ENCODE peak calls at places on chromosomes 3 and 15, in ten cellular contexts. T, A, L, G, V, H, Z, M, O and W are unnamed samples.

GRCh38 chr3:98884675-98885371 is 16.7 kb downstream of the DCBLD2 start:
- DNase-seq in H (peak), T (no peak), V (no peak), G (no peak), O (no peak), M (no peak), Z (no peak), A (no peak), L (no peak), W (peak)

GRCh38 chr3:110530902-110531301 is 540.7 kb upstream of the NECTIN3 start:
- DNase-seq in T (no peak), A (no peak), H (no peak), G (no peak), L (no peak), M (no peak), O (no peak), Z (no peak), V (no peak), W (no peak)

GRCh38 chr15:55916666-55917409 is 76.6 kb downstream of the NEDD4 start:
- DNase-seq in O (no peak), Z (no peak), V (no peak), L (no peak), M (no peak), T (peak), A (no peak), G (no peak), H (peak), W (peak)

GRCh38 chr3:126102011-126102410 is 18.1 kb upstream of the SLC41A3 start:
- DNase-seq in L (no peak), H (no peak), V (peak), G (no peak), Z (no peak), O (no peak), T (no peak), A (no peak), M (no peak), W (no peak)

GRCh38 chr15:57312323-57313133 is 63.8 kb upstream of the CGNL1 start:
- DNase-seq in O (peak), V (no peak), L (no peak), Z (peak), G (no peak), A (peak), M (no peak), H (no peak), T (no peak), W (no peak)

GRCh38 chr15:48374472-48374871 is 43.2 kb downstream of the DUT start:
- DNase-seq in G (no peak), A (no peak), Z (no peak), T (no peak), H (peak), V (no peak), L (no peak), M (no peak), O (no peak), W (no peak)

GRCh38 chr3:51983578-51984268 is 388 bp downstream of the ACY1 start:
- DNase-seq in G (no peak), Z (no peak), L (no peak), V (no peak), M (no peak), T (no peak), A (no peak), H (no peak), O (no peak), W (no peak)

GRCh38 chr3:119628816-119629445 is 31.2 kb downstream of the PLA1A start:
- DNase-seq in A (no peak), G (no peak), Z (no peak), H (peak), V (no peak), O (no peak), M (no peak), L (no peak), T (no peak), W (peak)

GRCh38 chr3:156378871-156379270 is 176.0 kb downstream of the SSR3 start:
- DNase-seq in G (no peak), O (no peak), M (no peak), A (no peak), T (peak), H (no peak), V (no peak), L (peak), Z (no peak), W (no peak)

GRCh38 chr15:52292780-52293392 is 2.7 kb downstream of the MYO5C start:
- DNase-seq in G (no peak), A (no peak), T (no peak), V (no peak), H (no peak), L (no peak), O (peak), M (no peak), Z (no peak), W (no peak)

GRCh38 chr3:192482391-192482790 is 244.9 kb downstream of the FGF12 start:
- DNase-seq in T (no peak), A (no peak), L (no peak), Z (no peak), O (no peak), G (no peak), M (no peak), V (no peak), H (peak), W (peak)

GRCh38 chr15:55834331-55834730 is 91.4 kb upstream of the PRTG start:
- DNase-seq in L (no peak), Z (no peak), A (no peak), V (no peak), T (no peak), G (no peak), O (no peak), H (peak), M (no peak), W (no peak)

GRCh38 chr3:32428092-32429068 is 36.7 kb downstream of the CMTM7 start:
- DNase-seq in T (no peak), V (no peak), H (no peak), M (no peak), L (no peak), Z (no peak), O (no peak), A (no peak), G (no peak), W (no peak)

DNA sequence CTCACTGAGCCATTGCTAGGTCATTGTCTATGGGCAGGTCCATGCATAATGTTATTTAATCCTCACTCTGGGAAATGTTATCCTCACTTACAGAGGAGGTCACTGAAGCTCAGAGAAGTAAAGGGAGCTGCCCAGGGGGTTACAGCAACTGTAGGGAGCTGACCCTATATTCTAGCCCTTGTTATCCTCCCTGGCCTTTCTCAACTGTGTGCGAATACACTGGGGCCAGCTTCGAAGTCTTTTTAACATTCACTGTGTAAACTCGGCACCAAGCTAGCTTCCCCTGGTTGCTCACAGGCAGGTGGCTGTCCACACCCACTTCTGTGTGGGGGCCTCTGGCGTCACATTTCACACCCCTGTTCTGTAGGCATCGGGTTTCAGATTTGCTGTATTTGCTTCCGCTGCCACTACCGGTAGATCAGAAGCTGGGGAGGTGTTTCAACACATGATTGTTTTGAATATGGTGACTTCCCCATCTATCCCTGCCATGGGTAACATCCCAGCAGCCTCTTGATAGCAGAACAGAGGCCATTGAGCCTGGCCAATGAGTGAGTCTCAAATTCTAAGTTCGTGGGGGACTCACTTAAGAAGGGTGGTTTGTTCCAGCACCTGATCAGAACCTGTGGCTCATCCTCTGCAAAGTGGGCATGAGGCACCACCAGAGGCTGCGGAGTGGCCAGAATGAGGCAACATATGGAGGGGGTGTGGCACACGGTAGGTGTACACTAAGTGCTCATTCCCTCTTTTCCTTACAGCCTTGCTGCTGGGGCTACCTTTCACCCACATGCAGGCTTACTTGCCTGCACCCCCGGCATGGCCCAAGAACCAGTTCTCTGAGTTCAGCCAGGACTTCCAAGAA is 61.6 kb downstream of the IQSEC1 start:
- DNase-seq in H (no peak), M (peak), G (peak), V (no peak), A (peak), T (peak), Z (peak), L (no peak), O (peak), W (no peak)
- H3K4me3 ChIP-seq in H (no peak), M (no peak), G (no peak), V (no peak), A (no peak), T (no peak), Z (no peak), L (no peak), O (no peak), W (no peak)

GRCh38 chr3:55147856-55148720 is 220.2 kb upstream of the LRTM1 start:
- DNase-seq in A (no peak), T (no peak), L (no peak), Z (no peak), M (no peak), G (no peak), V (no peak), O (no peak), H (peak), W (no peak)
- H3K4me3 ChIP-seq in A (no peak), T (no peak), L (no peak), Z (no peak), M (no peak), G (no peak), V (peak), O (no peak), H (peak), W (no peak)

GRCh38 chr15:31353931-31354330 is 27.3 kb downstream of the KLF13 start:
- DNase-seq in H (peak), V (no peak), L (no peak), O (peak), G (no peak), A (peak), M (peak), Z (no peak), T (no peak), W (no peak)
- H3K4me3 ChIP-seq in H (no peak), V (peak), L (no peak), O (no peak), G (peak), A (no peak), M (peak), Z (peak), T (no peak), W (no peak)

GRCh38 chr3:142723665-142723967 is 218 bp upstream of the TRPC1 start:
- DNase-seq in L (no peak), T (no peak), V (no peak), O (no peak), H (no peak), Z (no peak), A (no peak), M (no peak), G (no peak), W (no peak)

GRCh38 chr3:142725352-142725739 is 1.5 kb downstream of the TRPC1 start:
- DNase-seq in A (no peak), T (no peak), V (no peak), L (no peak), O (no peak), G (no peak), M (no peak), H (no peak), Z (no peak), W (no peak)

GRCh38 chr3:142724682-142725351 is 983 bp downstream of the TRPC1 start:
- DNase-seq in Z (no peak), O (peak), V (peak), L (peak), M (peak), G (no peak), H (peak), T (peak), A (no peak), W (peak)

GRCh38 chr3:142723968-142724681 is at the start of gene TRPC1:
- DNase-seq in T (peak), V (peak), O (peak), G (peak), L (peak), Z (peak), M (peak), A (peak), H (peak), W (peak)

DNA sequence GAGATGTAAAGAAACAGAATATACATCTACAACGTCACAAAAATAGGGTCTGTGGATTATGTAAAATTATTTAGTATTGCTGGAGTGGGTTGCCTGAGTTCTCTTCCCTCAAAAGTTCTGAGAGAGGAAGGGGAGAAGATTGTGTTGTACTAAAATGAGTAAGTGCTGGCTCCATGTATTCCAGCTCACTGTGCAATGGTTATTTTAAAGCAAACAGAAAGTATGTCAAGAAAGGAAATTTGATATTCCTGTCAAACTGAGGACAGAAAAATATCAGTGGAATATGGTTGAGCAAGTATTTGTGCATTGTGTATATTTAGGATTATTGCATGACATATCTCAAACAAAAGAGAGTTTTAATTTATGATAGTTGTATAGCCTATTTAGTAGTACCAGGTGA is 2.2 kb downstream of the TRPC1 start:
- DNase-seq in T (no peak), G (no peak), O (no peak), A (no peak), V (no peak), H (no peak), L (no peak), M (no peak), Z (no peak), W (no peak)
- H3K4me3 ChIP-seq in T (no peak), G (no peak), O (no peak), A (no peak), V (no peak), H (no peak), L (no peak), M (no peak), Z (no peak), W (no peak)